ENCODE peak calls at places on chromosomes 11 and 22, in six cellular contexts. H is sigmoid colon, L is heart left ventricle, R is tibial nerve, S is breast epithelium, Z is right lobe of liver. M is an unnamed sample.

GRCh38 chr11:7031346-7031957 is 11.2 kb downstream of the NLRP14 start:
- DNase-seq in S (no peak), R (no peak), Z (no peak), H (no peak), L (no peak), M (no peak)

GRCh38 chr11:132866783-132867545 is 665.3 kb downstream of the OPCML start:
- DNase-seq in Z (no peak), R (no peak), S (no peak), L (no peak), H (no peak), M (no peak)

GRCh38 chr11:119402470-119402869 is 20.5 kb downstream of the THY1 start:
- DNase-seq in L (no peak), S (no peak), R (no peak), H (no peak), Z (no peak), M (no peak)

GRCh38 chr11:1303196-1303821 is 6.1 kb downstream of the TOLLIP start:
- DNase-seq in Z (peak), R (no peak), H (no peak), S (peak), L (no peak), M (peak)

GRCh38 chr22:50309601-50309991 is 2.1 kb upstream of the PLXNB2 start:
- DNase-seq in H (no peak), L (peak), Z (peak), R (no peak), S (no peak), M (no peak)

GRCh38 chr22:49825944-49826602 is 1.6 kb downstream of the BRD1 start:
- DNase-seq in S (no peak), R (no peak), H (no peak), L (no peak), Z (peak), M (no peak)

GRCh38 chr11:34519595-34520235 is 6.1 kb upstream of the ELF5 start:
- DNase-seq in R (no peak), L (no peak), Z (no peak), H (no peak), S (no peak), M (no peak)

GRCh38 chr22:35488513-35488912 is 52.1 kb upstream of the RASD2 start:
- DNase-seq in Z (no peak), S (no peak), R (no peak), L (no peak), H (peak), M (no peak)

GRCh38 chr11:70112017-70112434 is 33.9 kb downstream of the ANO1 start:
- DNase-seq in R (no peak), Z (no peak), H (no peak), L (peak), S (peak), M (no peak)

GRCh38 chr22:44023404-44024287 is 456 bp upstream of the PARVB start:
- DNase-seq in Z (peak), H (no peak), R (no peak), L (peak), S (no peak), M (no peak)

GRCh38 chr11:85705805-85706204 is 19.8 kb upstream of the CCDC89 start:
- DNase-seq in H (no peak), S (no peak), L (no peak), Z (no peak), R (no peak), M (no peak)

GRCh38 chr11:79414644-79415317 is 26.0 kb downstream of the TENM4 start:
- DNase-seq in R (no peak), S (no peak), L (no peak), Z (no peak), H (no peak), M (no peak)

GRCh38 chr11:819129-819931 is 616 bp downstream of the PNPLA2 start:
- DNase-seq in S (peak), L (peak), R (peak), Z (peak), H (peak), M (no peak)

GRCh38 chr22:49686495-49687219 is 141.0 kb downstream of the BRD1 start:
- DNase-seq in L (no peak), S (no peak), Z (no peak), H (peak), R (no peak), M (peak)

GRCh38 chr11:111213256-111213655 is 32.3 kb upstream of the POU2AF2 start:
- DNase-seq in H (no peak), S (no peak), L (no peak), R (no peak), Z (no peak), M (no peak)

GRCh38 chr11:699116-699508 is 3.5 kb downstream of the TMEM80 start:
- DNase-seq in H (no peak), L (no peak), R (no peak), S (no peak), Z (no peak), M (no peak)

GRCh38 chr11:83326326-83326725 is 40.2 kb upstream of the CCDC90B start:
- DNase-seq in H (no peak), Z (no peak), R (no peak), S (no peak), L (no peak), M (no peak)

GRCh38 chr11:14358729-14359439 is at the start of gene RRAS2:
- DNase-seq in Z (peak), L (peak), S (peak), R (peak), H (peak), M (no peak)

GRCh38 chr11:43403357-43404231 is 44.9 kb downstream of the TTC17 start:
- DNase-seq in R (no peak), Z (no peak), L (no peak), S (no peak), H (no peak), M (no peak)

GRCh38 chr22:42323971-42324370 is 53.5 kb upstream of the TCF20 start:
- DNase-seq in L (no peak), Z (no peak), R (no peak), S (no peak), H (no peak), M (no peak)

GRCh38 chr11:86999859-87000753 is 37.6 kb upstream of the TMEM135 start:
- DNase-seq in Z (no peak), R (no peak), H (no peak), L (peak), S (peak), M (no peak)

GRCh38 chr11:72012897-72013721 is 14.4 kb downstream of the IL18BP start:
- DNase-seq in S (peak), R (peak), H (peak), Z (no peak), L (peak), M (no peak)

GRCh38 chr11:9142732-9143131 is 51.3 kb upstream of the SCUBE2 start:
- DNase-seq in L (no peak), R (no peak), H (no peak), Z (no peak), S (no peak), M (no peak)

GRCh38 chr11:93668171-93668570 is 6.7 kb downstream of the CEP295 start:
- DNase-seq in R (no peak), S (no peak), Z (no peak), L (no peak), H (no peak), M (no peak)

GRCh38 chr11:44563716-44564115 is 1.7 kb upstream of the CD82 start:
- DNase-seq in R (no peak), L (no peak), S (no peak), Z (no peak), H (no peak), M (no peak)

GRCh38 chr11:134037093-134037908 is 31.6 kb upstream of the JAM3 start:
- DNase-seq in R (peak), S (peak), H (peak), Z (peak), L (peak), M (no peak)
- TF ChIP-seq POLR2A in R (no peak), S (no peak), H (no peak), Z (no peak), L (no peak), M (no peak)

GRCh38 chr11:108975641-108976071 is 310.8 kb downstream of the DDX10 start:
- DNase-seq in S (no peak), H (no peak), Z (no peak), R (no peak), L (peak), M (no peak)
- H3K4me3 ChIP-seq in S (no peak), H (no peak), Z (no peak), R (no peak), L (no peak), M (no peak)

GRCh38 chr11:77325159-77325558 is 23.7 kb upstream of the GDPD4 start:
- DNase-seq in R (no peak), S (no peak), H (no peak), L (no peak), Z (no peak), M (no peak)
- TF ChIP-seq POLR2A in R (no peak), S (no peak), H (no peak), L (no peak), Z (no peak), M (no peak)

DNA sequence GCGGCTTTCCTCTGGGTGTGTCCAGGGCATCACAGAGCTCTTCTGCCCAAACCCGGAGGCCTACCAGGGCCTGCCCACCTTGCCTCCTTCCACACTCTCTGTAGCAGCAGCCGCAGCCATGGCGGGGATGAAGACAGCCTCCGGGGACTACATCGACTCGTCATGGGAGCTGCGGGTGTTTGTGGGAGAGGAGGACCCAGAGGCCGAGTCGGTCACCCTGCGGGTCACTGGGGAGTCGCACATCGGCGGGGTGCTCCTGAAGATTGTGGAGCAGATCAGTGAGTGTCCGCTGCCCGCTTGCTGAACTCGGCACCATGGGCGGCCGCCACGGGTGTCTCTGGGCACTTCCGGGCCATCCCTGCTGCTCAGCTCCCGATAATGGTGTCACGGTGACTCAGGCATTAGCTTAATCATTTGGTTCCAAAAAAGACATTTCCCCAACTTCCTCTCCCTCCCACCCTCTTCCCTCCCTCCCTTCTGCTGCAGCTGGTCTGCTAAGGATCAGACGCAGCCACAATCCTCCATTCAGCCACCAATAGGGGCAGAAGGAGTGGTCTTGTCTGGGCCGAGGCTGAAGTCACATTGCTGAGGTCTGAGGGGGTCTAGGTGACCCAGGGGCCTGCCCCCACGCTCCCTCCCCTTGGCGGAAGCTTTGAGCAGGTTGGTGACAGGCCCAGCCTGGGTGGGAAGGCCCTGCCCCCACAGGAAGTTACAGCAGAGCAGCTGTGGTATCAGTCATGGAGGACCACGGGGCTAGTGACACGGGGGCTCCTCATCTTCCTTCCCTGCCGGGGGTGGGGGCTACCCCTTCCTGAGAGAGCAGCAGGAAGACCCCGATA is 945 bp downstream of the FERMT3 start:
- DNase-seq in S (no peak), H (peak), R (peak), L (peak), Z (peak), M (no peak)
- H3K4me3 ChIP-seq in S (peak), H (peak), R (peak), L (peak), Z (peak), M (peak)

GRCh38 chr11:68269414-68270081 is 2.2 kb downstream of the C11orf24 start:
- DNase-seq in L (peak), Z (no peak), R (peak), S (no peak), H (no peak), M (peak)

GRCh38 chr11:68271023-68271780 is 571 bp downstream of the C11orf24 start:
- DNase-seq in L (peak), H (peak), Z (peak), R (peak), S (peak), M (no peak)

GRCh38 chr11:68271781-68272608 is at the start of gene C11orf24:
- DNase-seq in Z (peak), L (peak), S (peak), H (peak), R (peak), M (no peak)

GRCh38 chr11:68267881-68268240 is 3.9 kb downstream of the C11orf24 start:
- DNase-seq in L (no peak), H (no peak), R (peak), Z (no peak), S (no peak), M (no peak)

GRCh38 chr11:68270334-68271022 is 1.3 kb downstream of the C11orf24 start:
- DNase-seq in S (no peak), H (no peak), R (peak), L (no peak), Z (no peak), M (peak)
- TF ChIP-seq POLR2A in S (no peak), H (no peak), R (no peak), L (no peak), Z (peak), M (no peak)

DNA sequence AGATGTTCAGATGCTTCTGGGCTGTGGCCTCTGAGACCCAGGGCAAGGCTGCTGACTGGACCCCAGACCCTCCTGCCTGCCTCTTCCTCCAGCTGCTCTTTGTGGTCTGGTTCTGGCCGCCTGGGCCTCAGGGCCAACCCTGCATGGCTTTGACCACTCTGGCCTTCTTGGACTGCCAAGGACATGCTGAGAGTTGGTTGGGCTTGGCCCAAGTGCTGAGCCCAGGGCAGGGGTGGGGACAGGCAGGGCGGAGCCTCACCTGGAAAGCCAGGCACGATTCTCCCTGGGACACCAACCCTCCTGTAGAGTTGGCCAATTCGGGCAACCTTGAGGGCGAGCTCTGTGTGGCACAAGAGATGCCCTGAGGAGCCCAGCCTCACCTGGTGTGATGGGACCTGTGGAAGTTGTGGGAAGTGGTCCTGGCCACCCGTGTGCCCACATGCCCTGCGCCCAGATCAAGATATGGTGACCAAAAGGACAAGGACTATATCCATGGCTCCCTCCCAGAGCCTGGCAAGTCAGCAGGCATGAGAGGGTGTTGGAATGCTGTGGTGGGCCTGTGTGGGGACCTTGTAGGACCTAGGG is 11.6 kb downstream of the TANGO2 start:
- DNase-seq in H (no peak), R (no peak), S (no peak), Z (no peak), L (no peak), M (no peak)
- H3K4me3 ChIP-seq in H (no peak), R (no peak), S (no peak), Z (no peak), L (no peak), M (no peak)

GRCh38 chr11:17543574-17544180 is 539 bp downstream of the USH1C start:
- DNase-seq in Z (no peak), S (no peak), R (no peak), H (no peak), L (no peak), M (no peak)
- TF ChIP-seq POLR2A in Z (no peak), S (no peak), R (no peak), H (no peak), L (no peak), M (no peak)

GRCh38 chr11:45926536-45927331 is 4.3 kb downstream of the LARGE2 start:
- DNase-seq in H (peak), R (no peak), S (no peak), L (peak), Z (no peak), M (no peak)

GRCh38 chr11:45924927-45925326 is 2.5 kb downstream of the LARGE2 start:
- DNase-seq in S (peak), R (no peak), H (no peak), L (no peak), Z (no peak), M (no peak)

GRCh38 chr11:45925550-45925949 is 3.1 kb downstream of the LARGE2 start:
- DNase-seq in R (no peak), H (no peak), S (no peak), L (no peak), Z (no peak), M (no peak)

GRCh38 chr11:45927332-45927683 is 4.9 kb downstream of the LARGE2 start:
- DNase-seq in H (peak), L (no peak), S (no peak), R (no peak), Z (no peak), M (no peak)

DNA sequence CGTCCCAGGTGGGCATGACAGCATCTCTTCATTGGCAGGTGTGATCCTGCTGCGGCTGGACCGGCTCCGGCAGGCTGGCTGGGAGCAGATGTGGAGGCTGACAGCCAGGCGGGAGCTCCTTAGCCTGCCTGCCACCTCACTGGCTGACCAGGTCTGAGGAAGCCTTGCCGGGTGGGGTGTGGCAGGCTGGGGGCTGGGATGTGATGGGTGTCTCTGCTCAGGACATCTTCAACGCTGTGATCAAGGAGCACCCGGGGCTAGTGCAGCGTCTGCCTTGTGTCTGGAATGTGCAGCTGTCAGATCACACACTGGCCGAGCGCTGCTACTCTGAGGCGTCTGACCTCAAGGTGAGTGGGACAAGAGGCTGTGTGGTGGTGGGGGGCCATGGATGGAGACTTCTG is 3.5 kb downstream of the LARGE2 start:
- DNase-seq in H (no peak), Z (no peak), R (no peak), L (no peak), S (peak), M (no peak)
- H3K4me3 ChIP-seq in H (no peak), Z (no peak), R (no peak), L (no peak), S (no peak), M (no peak)

DNA sequence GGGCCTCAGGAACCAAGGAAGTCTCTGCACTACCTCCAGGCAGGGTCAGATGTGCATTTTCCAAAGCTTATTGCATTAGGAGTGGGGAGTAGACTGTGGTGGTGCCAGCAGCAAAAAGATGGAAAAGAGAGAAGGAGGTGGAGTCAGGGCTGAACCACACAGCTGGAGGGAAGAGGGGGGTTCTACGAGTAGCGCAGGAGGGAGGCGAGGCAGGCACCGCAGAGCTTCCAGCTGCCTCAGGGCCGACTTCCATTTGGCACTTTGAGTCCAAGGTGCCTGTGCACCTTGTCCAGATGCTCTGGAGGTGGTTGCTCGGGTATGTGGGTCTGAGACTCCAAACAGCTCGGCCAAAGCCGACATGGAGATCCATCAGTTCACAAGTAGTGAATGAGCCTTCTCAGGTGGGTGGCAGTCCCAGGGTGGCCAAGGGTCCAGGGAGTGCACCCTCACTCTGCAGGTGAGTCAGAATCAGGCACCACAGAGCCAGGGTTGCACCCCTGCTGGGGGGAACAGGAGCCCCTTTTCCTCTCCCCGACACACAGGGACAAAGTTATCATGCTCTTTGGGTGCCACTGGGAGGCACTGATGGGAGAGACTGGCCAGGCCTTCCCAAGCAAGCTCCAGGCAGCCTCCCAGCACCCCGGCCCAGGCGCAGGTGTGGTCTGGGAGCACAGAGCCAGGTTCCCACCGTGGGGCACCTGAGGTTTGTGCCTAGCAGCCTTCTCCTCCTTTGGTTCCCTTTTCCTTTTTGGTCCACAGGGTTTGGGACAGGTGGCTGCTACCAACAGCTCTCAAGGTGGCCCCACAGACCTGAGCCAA is 30.2 kb downstream of the GGT5 start:
- DNase-seq in H (no peak), Z (no peak), S (no peak), L (no peak), R (no peak), M (no peak)
- TF ChIP-seq POLR2A in H (no peak), Z (no peak), S (no peak), L (no peak), R (no peak), M (no peak)

DNA sequence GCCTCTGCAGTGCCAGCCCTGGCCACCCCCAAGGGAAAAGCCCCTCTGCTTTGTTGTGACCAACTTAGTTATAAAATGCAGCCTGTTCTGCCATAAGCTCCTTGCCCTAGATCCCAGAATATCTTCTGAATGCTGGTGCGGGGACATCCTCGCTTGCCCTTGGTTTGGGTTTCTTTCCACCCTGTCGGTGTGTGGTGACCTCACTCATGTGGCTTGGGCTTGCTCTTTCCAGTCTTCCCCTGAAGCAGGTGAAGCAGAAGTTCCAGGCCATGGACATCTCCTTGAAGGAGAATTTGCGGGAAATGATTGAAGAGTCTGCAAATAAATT is 16.7 kb downstream of the CLDN5 start:
- DNase-seq in H (no peak), R (no peak), L (no peak), S (no peak), Z (no peak), M (no peak)
- H3K4me3 ChIP-seq in H (no peak), R (no peak), L (no peak), S (no peak), Z (no peak), M (no peak)